ENCODE peak calls at places on chromosomes 1 and 21, in ten cellular contexts. F is Right ventricle myocardium inferior; M is hippocampal formation; R is activated CD4-positive, alpha-beta T cell treated with anti-CD3 and anti-CD28 coated beads, Interleukin-2, amount 50 U/mL, for 48 hours; G is mucosa of gallbladder; Y is activated naive CD4-positive, alpha-beta T cell treated with Interleukin-2 at 50 U/mL for 16 hours; N is NCI-H748 treated with DMSO at 0.1 percent for 48 hours; V is iPS-NIHi11; X is B cell; K is fibroblast of gingiva. I is an unnamed sample.

GRCh38 chr21:42473495-42474042 is 22.5 kb downstream of the RSPH1 start:
- DNase-seq in F (no peak), M (no peak), R (no peak), G (no peak), Y (no peak), N (no peak), V (no peak), X (no peak), K (no peak), I (no peak)

GRCh38 chr1:228416217-228416971 is at the start of gene TRIM17:
- DNase-seq in F (peak; percentile 62), M (no peak), R (peak; percentile 44), G (no peak), Y (peak; percentile 47), N (no peak), V (peak; percentile 90), X (peak; percentile 45), K (no peak), I (peak; percentile 27)

GRCh38 chr1:155272466-155273133 is 704 bp downstream of the CLK2 start:
- DNase-seq in F (no peak), M (no peak), R (no peak), G (no peak), Y (no peak), N (no peak), V (no peak), X (no peak), K (peak; percentile 46), I (no peak)

GRCh38 chr1:221794079-221794670 is 52.3 kb upstream of the DUSP10 start:
- DNase-seq in F (no peak), M (no peak), R (no peak), G (no peak), Y (peak; percentile 27), N (no peak), V (no peak), X (peak; percentile 81), K (peak; percentile 11), I (no peak)

GRCh38 chr1:207828485-207829158 is 76.8 kb downstream of the CD46 start:
- DNase-seq in F (peak; percentile 87), M (peak; percentile 79), R (peak; percentile 61), G (peak; percentile 83), Y (peak; percentile 74), N (no peak), V (peak; percentile 78), X (peak; percentile 75), K (peak; percentile 89), I (peak; percentile 76)

GRCh38 chr1:1540015-1540816 is at the start of gene TMEM240:
- DNase-seq in F (peak; percentile 89), M (peak; percentile 64), R (peak; percentile 57), G (peak; percentile 64), Y (peak; percentile 48), N (no peak), V (peak; percentile 95), X (peak; percentile 56), K (peak; percentile 77), I (peak; percentile 80)

GRCh38 chr1:51648180-51649109 is 31.6 kb downstream of the OSBPL9 start:
- DNase-seq in F (no peak), M (no peak), R (no peak), G (no peak), Y (no peak), N (peak; percentile 3), V (peak; percentile 31), X (no peak), K (peak; percentile 56), I (no peak)

GRCh38 chr1:182617734-182618288 is 13.6 kb upstream of the RGS16 start:
- DNase-seq in F (no peak), M (no peak), R (no peak), G (no peak), Y (no peak), N (peak; percentile 41), V (no peak), X (no peak), K (no peak), I (peak; percentile 49)

GRCh38 chr1:175162955-175163354 is 29.6 kb downstream of the KIAA0040 start:
- DNase-seq in F (no peak), M (no peak), R (no peak), G (no peak), Y (no peak), N (no peak), V (no peak), X (no peak), K (no peak), I (no peak)

GRCh38 chr1:168834225-168834872 is 105.3 kb upstream of the DPT start:
- DNase-seq in F (no peak), M (no peak), R (no peak), G (no peak), Y (no peak), N (no peak), V (no peak), X (no peak), K (no peak), I (no peak)

GRCh38 chr1:20089328-20090077 is 19.5 kb downstream of the PLA2G5 start:
- DNase-seq in F (no peak), M (no peak), R (no peak), G (no peak), Y (no peak), N (no peak), V (peak; percentile 57), X (no peak), K (no peak), I (no peak)

GRCh38 chr1:229221106-229222019 is 49.5 kb upstream of the RAB4A start:
- DNase-seq in F (no peak), M (no peak), R (no peak), G (peak; percentile 77), Y (no peak), N (peak; percentile 88), V (no peak), X (no peak), K (peak; percentile 90), I (peak; percentile 76)

GRCh38 chr1:101043776-101044175 is 18.2 kb upstream of the DPH5 start:
- DNase-seq in F (no peak), M (no peak), R (no peak), G (no peak), Y (no peak), N (no peak), V (peak; percentile 3), X (no peak), K (no peak), I (no peak)

GRCh38 chr1:109770331-109771095 is 6.8 kb upstream of the EPS8L3 start:
- DNase-seq in F (peak; percentile 57), M (peak; percentile 70), R (no peak), G (peak; percentile 60), Y (no peak), N (no peak), V (no peak), X (no peak), K (no peak), I (peak; percentile 86)

GRCh38 chr1:165852896-165853295 is 25.5 kb downstream of the UCK2 start:
- DNase-seq in F (no peak), M (no peak), R (no peak), G (no peak), Y (no peak), N (no peak), V (no peak), X (no peak), K (no peak), I (no peak)

GRCh38 chr1:54965624-54966340 is 14.6 kb upstream of the TMEM61 start:
- DNase-seq in F (peak; percentile 80), M (no peak), R (no peak), G (peak; percentile 38), Y (no peak), N (no peak), V (no peak), X (peak; percentile 13), K (peak; percentile 53), I (peak; percentile 75)

I was measured in thyroid gland.